ENCODE peak calls at places on chromosomes 11 and 22, in five cellular contexts. One of them, this sample, is unnamed.
A peak's percentile ranks its signal among the peaks of the same experiment; 100 is the strongest.

GRCh38 chr11:45922425-45923082 is at the start of gene LARGE2:
- DNase-seq in K562: peak; percentile 82
- DNase-seq in IMR-90: no peak
- DNase-seq in SK-N-SH: peak; percentile 76
- DNase-seq in HepG2: no peak
- DNase-seq in this sample: no peak

GRCh38 chr22:35611891-35612576 is 5.1 kb downstream of the MB start:
- DNase-seq in K562: no peak
- DNase-seq in IMR-90: no peak
- DNase-seq in SK-N-SH: no peak
- DNase-seq in HepG2: no peak
- DNase-seq in this sample: peak; percentile 32

GRCh38 chr11:8698379-8698851 is 15.8 kb downstream of the RPL27A start:
- DNase-seq in K562: no peak
- DNase-seq in IMR-90: no peak
- DNase-seq in SK-N-SH: no peak
- DNase-seq in HepG2: peak; percentile 64
- DNase-seq in this sample: no peak

GRCh38 chr11:128888034-128888985 is 2.8 kb upstream of the KCNJ5 start:
- DNase-seq in K562: no peak
- DNase-seq in IMR-90: no peak
- DNase-seq in SK-N-SH: no peak
- DNase-seq in HepG2: no peak
- DNase-seq in this sample: no peak

GRCh38 chr11:82117339-82117738 is 616.3 kb downstream of the FAM181B start:
- DNase-seq in K562: no peak
- DNase-seq in IMR-90: no peak
- DNase-seq in SK-N-SH: no peak
- DNase-seq in HepG2: no peak
- DNase-seq in this sample: no peak

GRCh38 chr11:6544921-6545850 is 48.1 kb downstream of the DNHD1 start:
- DNase-seq in K562: no peak
- DNase-seq in IMR-90: peak; percentile 51
- DNase-seq in SK-N-SH: no peak
- DNase-seq in HepG2: no peak
- DNase-seq in this sample: no peak

GRCh38 chr11:73229321-73230275 is 11.5 kb downstream of the P2RY2 start:
- DNase-seq in K562: no peak
- DNase-seq in IMR-90: no peak
- DNase-seq in SK-N-SH: peak; percentile 19
- DNase-seq in HepG2: no peak
- DNase-seq in this sample: no peak

GRCh38 chr11:6395470-6396060 is 5.3 kb downstream of the SMPD1 start:
- DNase-seq in K562: no peak
- DNase-seq in IMR-90: no peak
- DNase-seq in SK-N-SH: no peak
- DNase-seq in HepG2: no peak
- DNase-seq in this sample: no peak

GRCh38 chr11:134181707-134182106 is 42.1 kb downstream of the NCAPD3 start:
- DNase-seq in K562: no peak
- DNase-seq in IMR-90: peak; percentile 46
- DNase-seq in SK-N-SH: no peak
- DNase-seq in HepG2: no peak
- DNase-seq in this sample: no peak

GRCh38 chr22:41770715-41771452 is 29.6 kb upstream of the CCDC134 start:
- DNase-seq in K562: no peak
- DNase-seq in IMR-90: no peak
- DNase-seq in SK-N-SH: no peak
- DNase-seq in HepG2: no peak
- DNase-seq in this sample: no peak

GRCh38 chr11:10943968-10944367 is 86.1 kb upstream of the ZBED5 start:
- DNase-seq in K562: no peak
- DNase-seq in IMR-90: no peak
- DNase-seq in SK-N-SH: no peak
- DNase-seq in HepG2: no peak
- DNase-seq in this sample: no peak

GRCh38 chr11:117875397-117876048 is 935 bp downstream of the FXYD6 start:
- DNase-seq in K562: no peak
- DNase-seq in IMR-90: no peak
- DNase-seq in SK-N-SH: peak; percentile 79
- DNase-seq in HepG2: no peak
- DNase-seq in this sample: no peak
- TF ChIP-seq MXI1 in K562: no peak
- TF ChIP-seq MXI1 in IMR-90: no peak
- TF ChIP-seq MXI1 in SK-N-SH: no peak
- TF ChIP-seq MXI1 in HepG2: no peak
- TF ChIP-seq MXI1 in this sample: no peak

DNA sequence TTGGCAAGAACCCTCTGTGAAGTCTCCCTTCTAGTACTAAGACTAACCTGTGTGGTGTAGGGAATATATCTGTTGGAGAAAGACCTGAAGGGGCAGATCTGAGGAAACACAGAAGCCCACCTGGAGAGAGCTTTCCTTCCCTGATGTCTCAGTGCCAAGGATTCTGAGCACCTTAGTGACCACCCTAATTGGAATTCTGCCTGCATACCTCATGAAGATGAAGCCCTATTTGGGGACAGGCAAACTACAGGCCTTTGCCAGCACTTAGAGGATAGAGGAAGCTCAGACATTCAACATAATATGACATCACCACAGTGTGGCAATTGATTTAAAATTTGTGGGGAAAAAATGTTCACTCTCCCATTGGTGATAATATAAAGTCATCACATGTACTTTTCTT is 766.2 kb upstream of the KIRREL3 start:
- DNase-seq in K562: no peak
- DNase-seq in IMR-90: no peak
- DNase-seq in SK-N-SH: no peak
- DNase-seq in HepG2: no peak
- DNase-seq in this sample: no peak
- TF ChIP-seq MXI1 in K562: no peak
- TF ChIP-seq MXI1 in IMR-90: no peak
- TF ChIP-seq MXI1 in SK-N-SH: no peak
- TF ChIP-seq MXI1 in HepG2: no peak
- TF ChIP-seq MXI1 in this sample: no peak

GRCh38 chr11:44065851-44066731 is at the start of gene ACCS:
- DNase-seq in K562: peak; percentile 95
- DNase-seq in IMR-90: peak; percentile 87
- DNase-seq in SK-N-SH: peak; percentile 91
- DNase-seq in HepG2: peak; percentile 51
- DNase-seq in this sample: peak; percentile 70
- TF ChIP-seq MXI1 in K562: no peak
- TF ChIP-seq MXI1 in IMR-90: peak; percentile 31
- TF ChIP-seq MXI1 in SK-N-SH: peak; percentile 61
- TF ChIP-seq MXI1 in HepG2: no peak
- TF ChIP-seq MXI1 in this sample: no peak

DNA sequence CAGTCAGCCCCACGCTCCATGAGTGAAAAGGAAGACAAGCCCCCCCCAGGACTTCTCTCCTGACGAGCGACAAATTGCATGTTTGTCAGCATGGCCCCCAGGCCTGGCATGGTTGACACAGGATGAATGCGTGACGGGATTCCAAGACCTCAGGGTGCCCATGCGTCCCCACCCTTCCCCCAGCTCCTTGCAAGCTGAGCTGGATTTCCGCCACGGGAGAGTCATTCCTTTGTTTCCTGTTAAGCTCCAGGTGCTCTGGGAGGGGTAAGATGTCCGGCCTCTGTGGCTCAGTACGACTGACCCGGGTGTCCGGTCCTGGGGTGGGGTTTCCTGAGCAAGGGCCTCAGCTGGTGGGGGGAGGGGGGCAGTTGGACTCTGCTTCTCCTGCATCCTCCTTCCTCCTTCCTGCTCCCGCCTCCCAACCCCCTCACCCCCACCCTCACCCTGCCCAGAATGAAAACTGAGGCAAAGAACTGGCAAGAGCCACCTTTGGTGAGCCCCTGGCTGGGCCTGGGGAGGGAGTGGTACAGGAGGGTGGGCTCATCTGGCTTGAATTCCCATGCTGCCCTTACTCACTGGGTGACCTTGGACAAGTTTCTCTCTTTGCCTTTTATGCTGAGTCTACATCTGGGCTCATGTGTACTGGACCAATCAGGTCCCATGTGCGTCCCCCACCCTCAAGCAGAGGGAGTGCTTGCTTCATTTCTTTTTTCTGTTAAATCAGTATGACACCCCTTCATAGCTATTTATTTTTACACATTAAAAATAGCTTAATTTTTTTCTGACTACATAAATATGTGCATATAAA is 2.5 kb downstream of the CDC42EP2 start:
- DNase-seq in K562: peak; percentile 48
- DNase-seq in IMR-90: peak; percentile 84
- DNase-seq in SK-N-SH: no peak
- DNase-seq in HepG2: peak; percentile 77
- DNase-seq in this sample: no peak
- TF ChIP-seq MXI1 in K562: no peak
- TF ChIP-seq MXI1 in IMR-90: no peak
- TF ChIP-seq MXI1 in SK-N-SH: no peak
- TF ChIP-seq MXI1 in HepG2: no peak
- TF ChIP-seq MXI1 in this sample: no peak

DNA sequence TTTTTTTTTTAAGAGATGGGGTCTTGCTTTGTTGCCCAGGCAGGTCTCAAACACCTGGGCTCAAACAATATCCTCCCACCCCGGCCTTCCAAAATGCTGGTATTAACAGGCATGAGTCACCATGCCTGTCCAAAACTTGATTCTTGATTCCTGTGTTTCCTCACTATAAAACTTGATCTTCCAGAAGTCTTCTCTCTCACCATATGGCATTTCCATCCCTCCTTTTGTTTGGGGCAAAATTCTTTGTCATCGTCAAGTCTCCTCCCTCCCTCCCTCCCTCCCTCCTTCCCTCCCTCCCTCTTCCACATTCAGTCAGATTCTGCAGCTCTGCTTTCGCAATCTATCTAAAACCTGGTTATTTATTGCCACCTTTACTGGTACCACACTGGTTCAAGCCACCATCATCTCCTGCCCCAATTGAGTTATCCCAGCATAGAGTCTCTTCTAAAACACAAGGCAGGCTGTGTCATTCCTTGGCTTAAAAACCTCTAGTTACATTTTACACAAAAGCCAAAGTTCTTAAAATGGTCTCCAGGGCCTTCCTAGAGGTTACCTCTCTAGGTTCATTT is 65.0 kb upstream of the HORMAD2 start:
- DNase-seq in K562: no peak
- DNase-seq in IMR-90: peak; percentile 60
- DNase-seq in SK-N-SH: no peak
- DNase-seq in HepG2: no peak
- DNase-seq in this sample: no peak
- TF ChIP-seq MXI1 in K562: no peak
- TF ChIP-seq MXI1 in IMR-90: no peak
- TF ChIP-seq MXI1 in SK-N-SH: no peak
- TF ChIP-seq MXI1 in HepG2: no peak
- TF ChIP-seq MXI1 in this sample: no peak

GRCh38 chr11:113313601-113314000 is 782 bp upstream of the TTC12 start:
- DNase-seq in K562: no peak
- DNase-seq in IMR-90: peak; percentile 8
- DNase-seq in SK-N-SH: no peak
- DNase-seq in HepG2: no peak
- DNase-seq in this sample: no peak
- TF ChIP-seq MXI1 in K562: no peak
- TF ChIP-seq MXI1 in IMR-90: no peak
- TF ChIP-seq MXI1 in SK-N-SH: no peak
- TF ChIP-seq MXI1 in HepG2: no peak
- TF ChIP-seq MXI1 in this sample: no peak

This sample was measured in GM12878.